ENCODE peak calls at places on chromosomes 6 and 20, in eight cellular contexts. K is astrocyte of the spinal cord, C is OCI-LY7, D is choroid plexus epithelial cell, R is type B pancreatic cell, M is neural progenitor cell, J is endothelial cell, A is cardiac fibroblast. Y is an unnamed sample.

GRCh38 chr20:14757728-14758127 is 420.3 kb upstream of the FLRT3 start:
- DNase-seq in D (no peak), K (no peak), R (no peak), J (no peak), A (no peak), C (no peak), M (peak; percentile 17), Y (no peak)

GRCh38 chr6:27541212-27541931 is 68.5 kb upstream of the ZNF184 start:
- DNase-seq in M (peak; percentile 39), J (peak; percentile 65), R (no peak), C (no peak), K (no peak), D (peak; percentile 20), A (peak; percentile 71), Y (no peak)

GRCh38 chr6:81752969-81753708 is 658 bp upstream of the TENT5A start:
- DNase-seq in K (peak; percentile 94), C (no peak), R (peak; percentile 85), M (peak; percentile 85), D (peak; percentile 94), A (peak; percentile 89), J (peak; percentile 83), Y (peak; percentile 96)

GRCh38 chr6:107458687-107459282 is 579 bp downstream of the PDSS2 start:
- DNase-seq in R (no peak), D (peak; percentile 33), K (peak; percentile 22), M (no peak), C (peak; percentile 74), A (peak; percentile 27), J (no peak), Y (no peak)

GRCh38 chr6:125157725-125158124 is 4.2 kb downstream of the TPD52L1 start:
- DNase-seq in M (no peak), R (no peak), C (no peak), J (no peak), K (no peak), A (no peak), D (no peak), Y (no peak)

GRCh38 chr20:33188421-33188820 is 20.5 kb downstream of the BPIFA2 start:
- DNase-seq in R (no peak), M (no peak), K (no peak), C (no peak), A (no peak), D (no peak), J (no peak), Y (no peak)

GRCh38 chr6:51718533-51718932 is 368.9 kb downstream of the PKHD1 start:
- DNase-seq in M (no peak), D (no peak), A (no peak), K (no peak), C (no peak), J (no peak), R (no peak), Y (no peak)

GRCh38 chr6:151389640-151390275 is 1.6 kb downstream of the ZBTB2 start:
- DNase-seq in K (peak; percentile 74), J (no peak), R (no peak), D (peak; percentile 71), C (peak; percentile 65), M (peak; percentile 72), A (peak; percentile 87), Y (no peak)

GRCh38 chr20:53529658-53530057 is 64.0 kb downstream of the ZNF217 start:
- DNase-seq in A (no peak), D (no peak), R (no peak), M (no peak), C (no peak), J (no peak), K (no peak), Y (no peak)

GRCh38 chr6:128124713-128125112 is 223.9 kb upstream of the THEMIS start:
- DNase-seq in D (peak; percentile 71), R (no peak), K (peak; percentile 29), A (peak; percentile 53), J (no peak), M (no peak), C (no peak), Y (no peak)

GRCh38 chr20:44402391-44403193 is 47.1 kb downstream of the HNF4A start:
- DNase-seq in C (no peak), A (no peak), R (no peak), J (no peak), D (no peak), K (no peak), M (no peak), Y (no peak)

GRCh38 chr6:53313784-53314382 is 34.9 kb downstream of the ELOVL5 start:
- DNase-seq in K (peak; percentile 71), D (peak; percentile 88), R (no peak), J (no peak), M (no peak), A (peak; percentile 74), C (no peak), Y (no peak)

GRCh38 chr6:26660096-26660425 is 515 bp upstream of the ZNF322 start:
- DNase-seq in D (peak; percentile 63), K (no peak), C (peak; percentile 45), J (no peak), R (no peak), M (no peak), A (peak; percentile 39), Y (no peak)

GRCh38 chr20:64153861-64154589 is 10.2 kb upstream of the MYT1 start:
- DNase-seq in D (no peak), R (no peak), A (no peak), J (no peak), C (no peak), K (no peak), M (no peak), Y (no peak)

GRCh38 chr6:41600499-41601247 is 37.6 kb upstream of the MDFI start:
- DNase-seq in A (no peak), M (no peak), D (no peak), K (no peak), J (no peak), C (no peak), R (no peak), Y (no peak)

GRCh38 chr6:41598670-41599014 is 39.6 kb upstream of the MDFI start:
- DNase-seq in J (no peak), A (no peak), K (no peak), D (no peak), C (no peak), R (no peak), M (no peak), Y (no peak)

GRCh38 chr6:41597246-41598000 is 40.8 kb upstream of the MDFI start:
- DNase-seq in D (no peak), K (no peak), J (no peak), R (no peak), C (no peak), A (no peak), M (no peak), Y (no peak)

GRCh38 chr6:41599836-41600445 is 38.3 kb upstream of the MDFI start:
- DNase-seq in K (no peak), D (no peak), C (no peak), R (no peak), J (no peak), M (no peak), A (no peak), Y (no peak)

DNA sequence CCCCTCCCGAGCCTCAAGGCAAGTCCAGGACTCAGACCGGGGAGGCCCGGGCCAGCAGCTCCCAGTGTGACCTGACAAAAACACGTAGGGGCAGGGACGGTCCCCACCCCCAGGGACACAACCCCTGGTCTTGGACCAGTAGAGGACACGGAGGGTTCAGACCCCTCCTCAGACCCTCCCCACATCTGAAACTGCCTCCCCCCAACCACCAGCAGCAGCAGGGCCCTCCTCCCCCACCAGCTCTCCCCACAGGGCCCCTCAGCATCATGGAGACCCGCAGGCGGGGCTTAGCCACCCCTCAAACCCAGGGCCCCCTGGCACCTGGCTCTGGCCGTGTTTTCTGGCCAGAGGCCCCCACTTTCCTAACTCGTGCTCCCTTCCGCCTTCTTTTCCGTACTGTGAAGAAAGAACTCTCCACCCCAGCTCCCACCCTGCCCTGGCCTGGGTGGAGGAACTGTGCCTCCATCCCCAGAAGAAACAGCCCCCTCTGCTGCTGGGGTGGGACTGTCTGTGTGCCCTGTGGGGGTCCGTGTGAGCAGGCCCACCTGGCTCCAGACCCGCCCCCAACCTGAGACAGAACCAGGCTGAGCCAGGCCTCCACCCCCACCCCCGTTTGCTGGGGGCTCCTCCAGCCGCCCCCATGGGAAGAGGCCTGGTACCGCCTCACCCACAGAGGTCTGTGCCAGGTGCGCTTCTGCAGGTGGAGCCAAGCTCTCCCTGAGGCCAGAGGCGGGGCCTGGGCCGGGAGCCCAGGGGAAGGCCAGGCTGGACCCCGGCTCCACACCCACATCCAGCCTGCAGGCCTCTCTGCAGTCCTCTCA is 39.0 kb upstream of the MDFI start:
- DNase-seq in K (no peak), D (no peak), A (no peak), J (no peak), R (no peak), C (no peak), M (no peak), Y (no peak)
- TF ChIP-seq CTCF in K (no peak), D (no peak), A (no peak), J (no peak), R (no peak), C (no peak), M (no peak), Y (no peak)

GRCh38 chr6:12482386-12482785 is 192.2 kb downstream of the EDN1 start:
- DNase-seq in R (no peak), K (no peak), J (no peak), C (no peak), A (no peak), M (peak; percentile 39), D (no peak), Y (no peak)
- TF ChIP-seq CTCF in R (peak; percentile 35), K (no peak), J (no peak), C (peak; percentile 65), A (no peak), M (peak; percentile 51), D (peak; percentile 32), Y (no peak)

DNA sequence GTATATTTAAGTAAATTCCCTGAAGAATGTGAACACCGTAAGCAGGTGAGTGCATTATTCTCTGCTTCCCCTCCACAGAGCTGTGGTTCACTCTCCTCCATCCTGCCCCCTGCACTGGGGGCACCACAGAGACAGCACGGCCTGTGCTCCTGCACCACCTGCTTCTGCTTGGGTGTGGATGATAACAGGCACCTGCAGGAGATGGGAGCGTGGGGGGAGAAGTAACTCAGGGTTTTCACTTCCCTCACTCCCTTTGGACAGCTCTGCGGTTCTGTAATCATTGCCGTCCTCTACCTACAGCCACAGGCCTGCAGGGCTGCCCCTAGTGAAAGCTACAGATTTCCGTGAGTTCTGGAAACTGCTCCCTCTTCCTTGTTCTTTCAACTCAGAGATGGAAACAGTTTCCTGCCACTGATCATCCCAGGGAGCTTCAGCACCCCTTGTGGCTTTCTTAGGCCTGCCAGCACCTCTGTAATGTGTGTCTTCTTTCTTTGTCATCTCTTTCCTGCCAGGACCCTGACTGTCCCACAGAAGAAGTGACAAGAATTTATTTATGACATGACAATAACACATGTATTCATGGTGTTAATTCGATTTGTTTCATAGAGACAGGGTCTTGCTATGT is 21.3 kb upstream of the MICB start:
- DNase-seq in A (no peak), D (no peak), C (peak; percentile 65), J (no peak), R (no peak), K (no peak), M (no peak), Y (no peak)
- TF ChIP-seq CTCF in A (no peak), D (peak; percentile 22), C (peak; percentile 58), J (no peak), R (no peak), K (no peak), M (no peak), Y (no peak)

DNA sequence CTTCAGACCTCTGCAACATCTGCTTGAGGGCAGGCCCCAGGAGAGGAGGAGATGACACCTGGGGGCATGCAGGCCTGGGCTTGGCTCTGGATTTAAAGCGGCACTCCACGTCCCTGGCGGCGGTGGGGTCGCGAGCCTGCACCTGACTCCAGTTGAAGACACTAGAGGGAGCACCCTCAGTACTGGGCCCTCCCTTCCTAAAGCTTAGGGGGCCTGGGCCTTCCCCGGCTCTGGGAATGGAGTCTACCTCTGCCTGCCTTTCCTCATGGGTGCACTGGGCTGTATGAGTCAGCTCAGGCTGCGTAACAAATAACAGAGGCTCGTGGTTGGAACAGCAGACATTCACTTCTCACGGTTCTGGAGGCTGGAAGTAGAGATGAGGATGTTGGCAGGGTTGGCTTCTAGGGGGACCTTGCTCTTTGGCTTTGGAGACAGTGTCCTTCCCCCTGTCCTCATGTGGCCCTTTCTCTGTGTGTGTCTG is 117.6 kb upstream of the RPS6KA2 start:
- DNase-seq in M (no peak), K (no peak), C (no peak), A (no peak), R (no peak), D (no peak), J (no peak), Y (no peak)
- TF ChIP-seq CTCF in M (peak; percentile 12), K (no peak), C (peak; percentile 12), A (no peak), R (no peak), D (no peak), J (no peak), Y (no peak)